ENCODE peak calls at places on chromosome 15, in nine cellular contexts. A is AG08396; C is COR-L47; Y is endodermal cell; K is HT1080; T is naive thymus-derived CD4-positive, alpha-beta T cell; P is HTR-8/SVneo; M is erythroblast; S is activated CD4-positive, CD25-positive, alpha-beta regulatory T cell. V is an unnamed sample.

GRCh38 chr15:57406040-57406772 is 29.9 kb downstream of the CGNL1 start:
- DNase-seq in A (no peak), C (no peak), Y (no peak), K (no peak), T (no peak), P (no peak), M (no peak), S (no peak), V (no peak)

GRCh38 chr15:48842501-48842900 is 31.6 kb upstream of the CEP152 start:
- DNase-seq in A (no peak), C (peak; percentile 21), Y (no peak), K (no peak), T (no peak), P (no peak), M (no peak), S (no peak), V (no peak)

GRCh38 chr15:76904461-76905012 is 603 bp downstream of the SCAPER start:
- DNase-seq in A (peak; percentile 26), C (peak; percentile 47), Y (peak; percentile 82), K (peak; percentile 38), T (peak; percentile 23), P (peak; percentile 44), M (no peak), S (no peak), V (peak; percentile 37)

GRCh38 chr15:56886450-56886856 is 32.0 kb upstream of the TCF12 start:
- DNase-seq in A (no peak), C (no peak), Y (no peak), K (no peak), T (peak; percentile 37), P (no peak), M (no peak), S (no peak), V (peak; percentile 14)

GRCh38 chr15:39543651-39544050 is 37.2 kb upstream of the THBS1 start:
- DNase-seq in A (no peak), C (no peak), Y (peak; percentile 76), K (peak; percentile 16), T (no peak), P (no peak), M (peak; percentile 11), S (no peak), V (no peak)

GRCh38 chr15:50562735-50563640 is 16.5 kb upstream of the USP50 start:
- DNase-seq in A (no peak), C (no peak), Y (no peak), K (no peak), T (no peak), P (no peak), M (no peak), S (no peak), V (peak; percentile 38)

GRCh38 chr15:78368671-78369070 is 28.5 kb downstream of the CRABP1 start:
- DNase-seq in A (no peak), C (no peak), Y (peak; percentile 84), K (no peak), T (no peak), P (no peak), M (no peak), S (no peak), V (no peak)

GRCh38 chr15:36921484-36922091 is 178.8 kb downstream of the MEIS2 start:
- DNase-seq in A (no peak), C (no peak), Y (no peak), K (no peak), T (no peak), P (no peak), M (no peak), S (no peak), V (no peak)

GRCh38 chr15:74180689-74181602 is 7.4 kb downstream of the ISLR start:
- DNase-seq in A (no peak), C (no peak), Y (no peak), K (no peak), T (no peak), P (no peak), M (no peak), S (no peak), V (no peak)

GRCh38 chr15:69305933-69306568 is 7.3 kb downstream of the PAQR5 start:
- DNase-seq in A (no peak), C (no peak), Y (no peak), K (no peak), T (no peak), P (no peak), M (no peak), S (no peak), V (no peak)

GRCh38 chr15:48721061-48721810 is 75.7 kb upstream of the FBN1 start:
- DNase-seq in A (no peak), C (no peak), Y (no peak), K (no peak), T (no peak), P (no peak), M (no peak), S (no peak), V (no peak)

GRCh38 chr15:69663441-69663840 is 210.8 kb downstream of the RPLP1 start:
- DNase-seq in A (no peak), C (no peak), Y (no peak), K (no peak), T (no peak), P (no peak), M (no peak), S (no peak), V (no peak)

GRCh38 chr15:101022876-101023275 is 103.7 kb downstream of the LRRK1 start:
- DNase-seq in A (no peak), C (no peak), Y (peak; percentile 14), K (no peak), T (no peak), P (no peak), M (no peak), S (no peak), V (no peak)

GRCh38 chr15:90571063-90571541 is 41.4 kb downstream of the CRTC3 start:
- DNase-seq in A (no peak), C (no peak), Y (no peak), K (peak; percentile 84), T (no peak), P (no peak), M (peak; percentile 34), S (no peak), V (no peak)

GRCh38 chr15:70160267-70160666 is 62.5 kb upstream of the TLE3 start:
- DNase-seq in A (no peak), C (no peak), Y (peak; percentile 35), K (peak; percentile 21), T (no peak), P (no peak), M (peak; percentile 17), S (no peak), V (no peak)

GRCh38 chr15:33026614-33027013 is 167.9 kb downstream of the FMN1 start:
- DNase-seq in A (no peak), C (no peak), Y (no peak), K (no peak), T (no peak), P (no peak), M (no peak), S (no peak), V (no peak)

GRCh38 chr15:39417351-39417750 is 163.5 kb upstream of the THBS1 start:
- DNase-seq in A (no peak), C (no peak), Y (no peak), K (no peak), T (no peak), P (no peak), M (no peak), S (no peak), V (no peak)

GRCh38 chr15:79849789-79850188 is 47.0 kb downstream of the MTHFS start:
- DNase-seq in A (peak; percentile 55), C (peak; percentile 31), Y (peak; percentile 83), K (peak; percentile 32), T (no peak), P (no peak), M (peak; percentile 51), S (no peak), V (peak; percentile 25)

GRCh38 chr15:80849308-80849707 is 70.1 kb downstream of the CEMIP start:
- DNase-seq in A (peak; percentile 87), C (no peak), Y (no peak), K (peak; percentile 88), T (no peak), P (peak; percentile 59), M (no peak), S (no peak), V (no peak)

GRCh38 chr15:94576889-94577533 is 345.6 kb downstream of the MCTP2 start:
- DNase-seq in A (no peak), C (peak; percentile 33), Y (peak; percentile 85), K (peak; percentile 32), T (no peak), P (peak; percentile 4), M (peak; percentile 59), S (no peak), V (peak; percentile 55)

GRCh38 chr15:35167675-35168074 is 82.6 kb upstream of the NANOGP8 start:
- DNase-seq in A (no peak), C (no peak), Y (no peak), K (no peak), T (no peak), P (no peak), M (peak; percentile 50), S (no peak), V (no peak)

GRCh38 chr15:88249220-88249619 is 7.3 kb downstream of the NTRK3 start:
- DNase-seq in A (no peak), C (no peak), Y (no peak), K (no peak), T (no peak), P (no peak), M (no peak), S (no peak), V (no peak)

GRCh38 chr15:45186771-45187577 is 792 bp downstream of the SHF start:
- DNase-seq in A (no peak), C (no peak), Y (peak; percentile 75), K (no peak), T (no peak), P (no peak), M (no peak), S (no peak), V (no peak)

GRCh38 chr15:67096536-67097294 is 31.3 kb downstream of the SMAD3 start:
- DNase-seq in A (no peak), C (no peak), Y (no peak), K (peak; percentile 56), T (no peak), P (no peak), M (no peak), S (no peak), V (no peak)

GRCh38 chr15:61605343-61605742 is 376.2 kb upstream of the RORA start:
- DNase-seq in A (no peak), C (no peak), Y (no peak), K (no peak), T (no peak), P (no peak), M (no peak), S (no peak), V (no peak)

GRCh38 chr15:60695713-60696522 is 217.0 kb upstream of the ICE2 start:
- DNase-seq in A (no peak), C (no peak), Y (no peak), K (peak; percentile 13), T (no peak), P (no peak), M (no peak), S (peak; percentile 11), V (peak; percentile 95)

GRCh38 chr15:99131441-99132023 is 26.7 kb downstream of the SYNM start:
- DNase-seq in A (no peak), C (no peak), Y (peak; percentile 43), K (no peak), T (no peak), P (no peak), M (no peak), S (no peak), V (no peak)

GRCh38 chr15:77425104-77425503 is 4.4 kb downstream of the HMG20A start:
- DNase-seq in A (no peak), C (no peak), Y (no peak), K (no peak), T (no peak), P (no peak), M (no peak), S (no peak), V (no peak)

GRCh38 chr15:57296473-57297162 is 79.7 kb upstream of the CGNL1 start:
- DNase-seq in A (no peak), C (no peak), Y (peak; percentile 75), K (no peak), T (no peak), P (no peak), M (no peak), S (no peak), V (no peak)

GRCh38 chr15:75153565-75154248 is 48.0 kb upstream of the C15orf39 start:
- DNase-seq in A (no peak), C (no peak), Y (no peak), K (no peak), T (no peak), P (no peak), M (no peak), S (no peak), V (no peak)

GRCh38 chr15:59298255-59298856 is 74.3 kb downstream of the MYO1E start:
- DNase-seq in A (no peak), C (no peak), Y (peak; percentile 31), K (no peak), T (no peak), P (no peak), M (no peak), S (peak; percentile 6), V (peak; percentile 70)